ENCODE peak calls at places on chromosomes 3 and 15, in seven cellular contexts. V is left ventricle myocardium inferior; F is heart right ventricle; P is heart left ventricle; Y is aorta; C is upper lobe of left lung; A is CD8-positive, alpha-beta memory T cell. T is an unnamed sample.

GRCh38 chr3:54731697-54732445 is 196.0 kb downstream of the LRTM1 start:
- DNase-seq in C (no peak), P (no peak), V (no peak), A (no peak), Y (no peak), F (no peak), T (no peak)

GRCh38 chr3:193943200-193943599 is 192.7 kb upstream of the HES1 start:
- DNase-seq in C (peak; percentile 64), V (no peak), Y (no peak), F (no peak), P (no peak), A (no peak), T (no peak)

GRCh38 chr3:46927718-46928073 is 48.8 kb downstream of the CCDC12 start:
- DNase-seq in F (no peak), A (no peak), P (no peak), C (no peak), V (no peak), Y (no peak), T (no peak)

GRCh38 chr15:69976366-69976994 is 121.2 kb downstream of the TLE3 start:
- DNase-seq in P (no peak), F (peak; percentile 41), C (no peak), Y (no peak), A (peak; percentile 25), V (no peak), T (peak; percentile 39)

GRCh38 chr3:54917172-54917571 is 10.7 kb downstream of the LRTM1 start:
- DNase-seq in C (no peak), V (no peak), A (no peak), P (no peak), Y (no peak), F (no peak), T (no peak)

GRCh38 chr3:7520059-7520458 is 659.1 kb downstream of the GRM7 start:
- DNase-seq in V (no peak), A (no peak), F (no peak), C (no peak), P (no peak), Y (no peak), T (no peak)

GRCh38 chr3:157999246-157999645 is 107.0 kb downstream of the SHOX2 start:
- DNase-seq in A (no peak), P (no peak), Y (no peak), C (no peak), V (no peak), F (no peak), T (no peak)

GRCh38 chr3:123406598-123406997 is 42.3 kb downstream of the ADCY5 start:
- DNase-seq in Y (peak; percentile 91), A (no peak), V (peak; percentile 88), C (no peak), P (peak; percentile 92), F (peak; percentile 89), T (no peak)

GRCh38 chr15:26970712-26971210 is at the start of gene GABRG3:
- DNase-seq in Y (no peak), V (no peak), A (no peak), F (no peak), C (peak; percentile 44), P (no peak), T (no peak)

GRCh38 chr3:37493485-37494080 is 319.2 kb upstream of the LRRFIP2 start:
- DNase-seq in C (no peak), Y (no peak), P (no peak), F (no peak), V (no peak), A (no peak), T (no peak)

GRCh38 chr15:48775556-48775955 is 35.3 kb downstream of the CEP152 start:
- DNase-seq in V (no peak), P (no peak), Y (no peak), F (no peak), C (no peak), A (no peak), T (no peak)

GRCh38 chr3:134294302-134294925 is 43.8 kb upstream of the RYK start:
- DNase-seq in P (no peak), C (no peak), A (peak; percentile 66), Y (no peak), F (no peak), V (no peak), T (peak; percentile 77)

GRCh38 chr3:33491697-33492096 is 51.5 kb upstream of the UBP1 start:
- DNase-seq in C (no peak), F (no peak), A (no peak), V (no peak), P (no peak), Y (no peak), T (no peak)

GRCh38 chr15:57570994-57571393 is 20.7 kb upstream of the MYZAP start:
- DNase-seq in Y (no peak), P (no peak), F (no peak), A (no peak), V (no peak), C (no peak), T (no peak)

GRCh38 chr15:85620321-85621044 is 174.2 kb downstream of the KLHL25 start:
- DNase-seq in P (no peak), C (no peak), F (peak; percentile 64), V (no peak), Y (no peak), A (no peak), T (peak; percentile 45)

GRCh38 chr3:184241447-184242296 is 7.1 kb downstream of the ALG3 start:
- DNase-seq in A (no peak), C (peak; percentile 87), Y (peak; percentile 34), P (peak; percentile 51), F (no peak), V (peak; percentile 45), T (no peak)

GRCh38 chr3:36192901-36193300 is 187.4 kb upstream of the STAC start:
- DNase-seq in Y (no peak), A (no peak), C (no peak), P (no peak), V (no peak), F (no peak), T (no peak)

GRCh38 chr15:74635228-74635627 is 19.6 kb downstream of the CLK3 start:
- DNase-seq in F (no peak), C (no peak), V (peak; percentile 44), Y (no peak), A (peak; percentile 62), P (no peak), T (peak; percentile 70)

GRCh38 chr15:38588672-38589071 is 24.1 kb upstream of the RASGRP1 start:
- DNase-seq in C (no peak), A (no peak), Y (no peak), P (no peak), F (no peak), V (no peak), T (no peak)

GRCh38 chr15:48557335-48557734 is 88.2 kb downstream of the FBN1 start:
- DNase-seq in C (no peak), P (peak; percentile 76), Y (peak; percentile 50), F (peak; percentile 40), V (peak; percentile 45), A (no peak), T (no peak)

DNA sequence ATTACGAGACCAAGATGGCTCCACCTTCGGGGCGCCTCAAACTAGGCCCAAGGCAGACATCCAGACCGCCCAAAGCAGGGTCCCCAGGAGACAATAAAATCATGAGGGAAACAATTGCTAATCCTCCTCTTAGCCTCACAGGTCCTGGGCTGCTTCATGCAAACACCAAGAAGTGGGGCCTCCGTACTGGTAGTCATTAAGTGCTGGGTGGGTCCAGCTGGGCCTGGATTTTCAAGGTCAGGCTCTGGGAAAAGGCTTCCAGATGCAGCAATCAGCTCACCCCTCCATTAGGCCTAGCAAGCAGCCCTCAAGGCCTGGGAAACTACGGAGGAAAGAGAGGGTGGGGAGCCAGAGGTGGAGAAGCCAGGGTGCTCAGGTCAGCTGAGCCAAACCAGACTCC is 634 bp downstream of the FBXL22 start:
- DNase-seq in A (no peak), Y (no peak), F (no peak), V (no peak), P (no peak), C (no peak), T (no peak)
- H3K4me3 ChIP-seq in A (no peak overlapping the region), Y (peak overlapping the region; percentile 56), F (peak overlapping the region; percentile 73), V (peak overlapping the region; percentile 81), P (peak overlapping the region; percentile 65), C (no peak overlapping the region), T (no peak overlapping the region)

DNA sequence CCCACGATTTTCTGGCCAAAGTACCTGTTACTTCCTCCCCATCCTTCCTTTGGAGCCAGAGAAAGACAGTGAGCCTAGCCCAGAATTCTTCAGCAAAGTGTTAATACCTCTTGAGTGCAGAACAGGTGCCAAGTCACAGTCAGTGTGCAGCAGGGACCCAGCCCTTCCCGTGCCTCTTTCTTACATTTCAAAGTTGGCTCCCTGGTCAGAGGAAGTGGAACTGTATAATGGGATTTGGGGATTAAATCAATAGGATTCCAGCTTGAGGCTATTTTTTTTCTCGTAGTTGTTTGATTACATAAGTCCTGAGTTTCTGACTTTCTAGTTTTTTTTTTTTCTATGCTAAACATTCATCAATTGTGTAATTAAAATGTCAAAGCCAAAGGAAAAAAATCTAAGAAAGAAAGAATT is 52.6 kb upstream of the ABHD10 start:
- DNase-seq in A (no peak), V (no peak), F (no peak), C (no peak), Y (no peak), P (no peak), T (no peak)
- H3K27me3 ChIP-seq in A (no peaks in the 10 kb centered on the region), V (no peaks in the 10 kb centered on the region), F (no peaks in the 10 kb centered on the region), C (no peaks in the 10 kb centered on the region), Y (no peaks in the 10 kb centered on the region), P (no peaks in the 10 kb centered on the region), T (no peaks in the 10 kb centered on the region)

GRCh38 chr3:147351301-147351700 is 55.0 kb downstream of the ZIC4 start:
- DNase-seq in P (no peak), F (no peak), Y (no peak), A (no peak), C (no peak), V (no peak), T (no peak)

GRCh38 chr3:147354621-147355020 is 51.7 kb downstream of the ZIC4 start:
- DNase-seq in A (no peak), C (peak; percentile 59), P (no peak), V (no peak), Y (no peak), F (no peak), T (no peak)

GRCh38 chr3:147343926-147344325 is 62.4 kb downstream of the ZIC4 start:
- DNase-seq in P (no peak), A (no peak), F (no peak), V (no peak), Y (no peak), C (no peak), T (no peak)

DNA sequence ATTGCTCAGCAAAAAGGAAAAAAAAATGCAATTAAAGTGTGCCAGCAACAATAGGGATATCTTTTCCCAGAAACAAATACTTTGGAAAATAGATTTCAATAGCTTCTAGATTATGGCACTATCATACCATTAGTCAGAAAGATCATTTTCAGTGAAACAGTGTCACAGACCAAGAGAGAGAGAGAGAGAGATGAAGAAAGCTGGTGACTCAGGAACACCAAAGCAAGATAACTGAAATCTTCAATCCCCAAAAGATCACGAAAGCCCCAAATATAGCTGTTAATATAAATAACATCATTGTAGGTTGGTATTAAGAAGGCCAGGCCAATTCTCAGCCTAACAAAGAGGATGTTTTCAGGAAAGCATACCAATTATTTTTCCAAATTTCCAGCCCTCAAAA is 57.4 kb downstream of the ZIC4 start:
- DNase-seq in A (no peak), C (no peak), P (no peak), F (no peak), V (no peak), Y (no peak), T (no peak)
- H3K36me3 ChIP-seq in A (no peaks in the 10 kb centered on the region), C (no peaks in the 10 kb centered on the region), P (no peaks in the 10 kb centered on the region), F (no peaks in the 10 kb centered on the region), V (no peaks in the 10 kb centered on the region), Y (no peaks in the 10 kb centered on the region), T (no peaks in the 10 kb centered on the region)

DNA sequence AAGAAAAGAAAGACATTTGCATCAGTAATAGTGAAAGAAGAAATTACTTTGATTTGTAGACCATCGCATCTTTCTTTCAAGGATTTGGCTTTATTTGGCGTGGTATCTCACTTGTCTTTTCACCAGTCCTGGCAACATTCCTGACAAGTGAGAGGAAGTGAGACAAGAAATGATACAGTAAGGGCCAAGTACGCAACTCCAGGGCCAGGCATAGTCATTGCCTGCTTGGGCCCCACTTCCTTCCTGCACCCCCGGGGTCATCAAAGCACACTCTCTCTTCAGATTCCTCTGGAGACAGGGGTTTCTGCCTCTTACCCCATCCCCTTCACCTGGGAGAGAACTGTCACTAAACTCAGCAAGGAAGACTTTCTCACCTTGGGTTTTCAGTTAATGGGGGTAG is 55.1 kb downstream of the CD47 start:
- DNase-seq in Y (no peak), F (no peak), P (no peak), C (no peak), V (no peak), A (no peak), T (no peak)
- H3K4me3 ChIP-seq in Y (no peak overlapping the region), F (no peak overlapping the region), P (no peak overlapping the region), C (no peak overlapping the region), V (no peak overlapping the region), A (no peak overlapping the region), T (no peak overlapping the region)

T was measured in CD4-positive, alpha-beta memory T cell.